ENCODE peak calls at places on chromosome 21, in eight cellular contexts. R, C, J, F, S, H, W and G are unnamed samples.

GRCh38 chr21:17989780-17990179 is 170.6 kb upstream of the C21orf91 start:
- DNase-seq in R (no peak), C (no peak), J (no peak), F (no peak), S (no peak), H (no peak), W (no peak), G (no peak)

GRCh38 chr21:39000496-39000895 is 182.8 kb downstream of the PSMG1 start:
- DNase-seq in R (no peak), C (no peak), J (no peak), F (no peak), S (no peak), H (no peak), W (no peak), G (no peak)

GRCh38 chr21:8992731-8993174 is 1528.6 kb upstream of the TPTE start:
- DNase-seq in R (no peak), C (no peak), J (no peak), F (no peak), S (no peak), H (no peak), W (no peak), G (no peak)

GRCh38 chr21:28419811-28420210 is 572.9 kb downstream of the LTN1 start:
- DNase-seq in R (no peak), C (no peak), J (no peak), F (no peak), S (no peak), H (no peak), W (no peak), G (no peak)

GRCh38 chr21:36134820-36135390 is at the start of gene CBR3:
- DNase-seq in R (peak), C (no peak), J (peak), F (peak), S (peak), H (peak), W (no peak), G (no peak)

GRCh38 chr21:39313042-39313456 is 383 bp downstream of the BRWD1 start:
- DNase-seq in R (peak), C (no peak), J (peak), F (no peak), S (no peak), H (peak), W (peak), G (no peak)

GRCh38 chr21:45592208-45592619 is 50.0 kb upstream of the SLC19A1 start:
- DNase-seq in R (no peak), C (peak), J (peak), F (peak), S (no peak), H (no peak), W (no peak), G (no peak)

GRCh38 chr21:14911351-14911750 is 153.4 kb downstream of the NRIP1 start:
- DNase-seq in R (no peak), C (no peak), J (no peak), F (no peak), S (no peak), H (no peak), W (no peak), G (no peak)

GRCh38 chr21:34939673-34940321 is 109.3 kb downstream of the RUNX1 start:
- DNase-seq in R (no peak), C (no peak), J (no peak), F (no peak), S (no peak), H (no peak), W (no peak), G (no peak)

GRCh38 chr21:17436626-17437111 is 76.2 kb upstream of the CXADR start:
- DNase-seq in R (no peak), C (no peak), J (no peak), F (no peak), S (no peak), H (no peak), W (no peak), G (no peak)

GRCh38 chr21:45582128-45582527 is 39.9 kb upstream of the SLC19A1 start:
- DNase-seq in R (no peak), C (no peak), J (no peak), F (no peak), S (no peak), H (no peak), W (no peak), G (no peak)

GRCh38 chr21:38760017-38760761 is 45.5 kb upstream of the ETS2 start:
- DNase-seq in R (no peak), C (no peak), J (no peak), F (no peak), S (no peak), H (no peak), W (no peak), G (no peak)

GRCh38 chr21:37006243-37006520 is 320 bp upstream of the RIPPLY3 start:
- DNase-seq in R (peak), C (no peak), J (no peak), F (no peak), S (no peak), H (no peak), W (no peak), G (no peak)

GRCh38 chr21:34846601-34847112 is 177.9 kb downstream of the CLIC6 start:
- DNase-seq in R (peak), C (no peak), J (no peak), F (no peak), S (peak), H (peak), W (no peak), G (no peak)

GRCh38 chr21:37899141-37899540 is 17.1 kb downstream of the KCNJ6 start:
- DNase-seq in R (no peak), C (no peak), J (no peak), F (no peak), S (no peak), H (no peak), W (no peak), G (no peak)

GRCh38 chr21:29481641-29482040 is 182.9 kb downstream of the BACH1 start:
- DNase-seq in R (no peak), C (no peak), J (no peak), F (no peak), S (peak), H (no peak), W (no peak), G (no peak)

GRCh38 chr21:31894441-31894840 is 21.6 kb downstream of the HUNK start:
- DNase-seq in R (no peak), C (no peak), J (no peak), F (no peak), S (no peak), H (no peak), W (no peak), G (no peak)

GRCh38 chr21:25562660-25563059 is 44.6 kb downstream of the MRPL39 start:
- DNase-seq in R (no peak), C (no peak), J (no peak), F (no peak), S (peak), H (no peak), W (no peak), G (no peak)

GRCh38 chr21:28704746-28705145 is 287.9 kb downstream of the LTN1 start:
- DNase-seq in R (no peak), C (no peak), J (no peak), F (no peak), S (peak), H (no peak), W (no peak), G (no peak)

GRCh38 chr21:38699048-38699447 is 106.7 kb upstream of the ETS2 start:
- DNase-seq in R (no peak), C (no peak), J (no peak), F (no peak), S (no peak), H (no peak), W (no peak), G (no peak)

GRCh38 chr21:28554660-28555475 is 437.8 kb downstream of the LTN1 start:
- DNase-seq in R (no peak), C (no peak), J (no peak), F (no peak), S (peak), H (no peak), W (no peak), G (no peak)

GRCh38 chr21:45034556-45035476 is 39.6 kb upstream of the ADARB1 start:
- DNase-seq in R (no peak), C (no peak), J (no peak), F (no peak), S (no peak), H (no peak), W (no peak), G (no peak)

GRCh38 chr21:34969431-34970036 is 79.6 kb downstream of the RUNX1 start:
- DNase-seq in R (no peak), C (no peak), J (no peak), F (no peak), S (no peak), H (no peak), W (no peak), G (no peak)

GRCh38 chr21:46128106-46128982 is 27.0 kb downstream of the FTCD start:
- DNase-seq in R (no peak), C (no peak), J (no peak), F (no peak), S (no peak), H (no peak), W (no peak), G (no peak)

GRCh38 chr21:37220433-37220980 is 46.6 kb downstream of the VPS26C start:
- DNase-seq in R (no peak), C (no peak), J (peak), F (peak), S (peak), H (no peak), W (peak), G (peak)

GRCh38 chr21:42974832-42975820 is 764 bp downstream of the PKNOX1 start:
- DNase-seq in R (peak), C (peak), J (peak), F (peak), S (peak), H (peak), W (peak), G (no peak)

GRCh38 chr21:46118305-46118870 is 20.5 kb downstream of the COL6A2 start:
- DNase-seq in R (peak), C (no peak), J (peak), F (no peak), S (no peak), H (no peak), W (no peak), G (no peak)

GRCh38 chr21:28885853-28886177 is 106.9 kb downstream of the LTN1 start:
- DNase-seq in R (no peak), C (no peak), J (no peak), F (no peak), S (no peak), H (no peak), W (no peak), G (no peak)

GRCh38 chr21:42465008-42465878 is 30.8 kb downstream of the RSPH1 start:
- DNase-seq in R (no peak), C (no peak), J (no peak), F (no peak), S (peak), H (no peak), W (no peak), G (peak)

GRCh38 chr21:45632165-45632896 is 11.2 kb upstream of the PCBP3 start:
- DNase-seq in R (no peak), C (no peak), J (no peak), F (no peak), S (no peak), H (no peak), W (no peak), G (no peak)

GRCh38 chr21:45523411-45524101 is 18.7 kb downstream of the SLC19A1 start:
- DNase-seq in R (no peak), C (no peak), J (no peak), F (no peak), S (no peak), H (no peak), W (no peak), G (no peak)

GRCh38 chr21:34986561-34987533 is 62.3 kb downstream of the RUNX1 start:
- DNase-seq in R (no peak), C (peak), J (no peak), F (peak), S (peak), H (no peak), W (no peak), G (no peak)

GRCh38 chr21:22575165-22575584 is 1577.0 kb downstream of the NCAM2 start:
- DNase-seq in R (no peak), C (no peak), J (no peak), F (no peak), S (no peak), H (no peak), W (no peak), G (no peak)